ENCODE peak calls at places on chromosomes 13 and 19, in six cellular contexts. D is tibial artery, P is AG10803, S is Peyer's patch, R is BE2C, F is kidney. Y is an unnamed sample.
A peak's percentile ranks its signal among the peaks of the same experiment; 100 is the strongest.

GRCh38 chr13:111639994-111640393 is 319.6 kb downstream of the TEX29 start:
- DNase-seq in D (no peak), P (no peak), S (no peak), R (no peak), F (no peak), Y (no peak)

GRCh38 chr19:7297742-7298141 is 3.5 kb upstream of the INSR start:
- DNase-seq in D (no peak), P (no peak), S (no peak), R (no peak), F (peak; percentile 1), Y (no peak)

GRCh38 chr19:51006406-51006805 is 5.0 kb upstream of the KLK8 start:
- DNase-seq in D (no peak), P (no peak), S (no peak), R (no peak), F (no peak), Y (no peak)

GRCh38 chr19:35592226-35592625 is 6.3 kb downstream of the PMIS2 start:
- DNase-seq in D (no peak), P (peak; percentile 26), S (no peak), R (no peak), F (no peak), Y (no peak)

GRCh38 chr19:39870171-39870971 is 24.2 kb upstream of the FBL start:
- DNase-seq in D (no peak), P (no peak), S (no peak), R (no peak), F (no peak), Y (no peak)

GRCh38 chr19:484494-484893 is 11.8 kb upstream of the MADCAM1 start:
- DNase-seq in D (no peak), P (no peak), S (no peak), R (no peak), F (no peak), Y (no peak)

GRCh38 chr13:40116008-40116407 is 460.5 kb downstream of the COG6 start:
- DNase-seq in D (no peak), P (peak; percentile 48), S (no peak), R (no peak), F (no peak), Y (no peak)

GRCh38 chr13:106143930-106144709 is 391.3 kb downstream of the EFNB2 start:
- DNase-seq in D (no peak), P (no peak), S (no peak), R (no peak), F (no peak), Y (no peak)

GRCh38 chr13:23567792-23568480 is 2.3 kb upstream of the TNFRSF19 start:
- DNase-seq in D (no peak), P (peak; percentile 36), S (no peak), R (no peak), F (no peak), Y (no peak)

GRCh38 chr19:33639034-33639681 is 17.4 kb downstream of the CHST8 start:
- DNase-seq in D (peak; percentile 41), P (no peak), S (no peak), R (no peak), F (no peak), Y (no peak)
- H3K4me3 ChIP-seq in D (no peak overlapping the region), P (no peak overlapping the region), S (no peak overlapping the region), R (no peak overlapping the region), F (no peak overlapping the region), Y (no peak overlapping the region)

GRCh38 chr19:33195711-33196347 is 1.7 kb downstream of the LRP3 start:
- DNase-seq in D (no peak), P (no peak), S (no peak), R (no peak), F (peak; percentile 69), Y (no peak)

GRCh38 chr19:33193864-33194362 is at the start of gene LRP3:
- DNase-seq in D (no peak), P (peak; percentile 20), S (no peak), R (peak; percentile 78), F (peak; percentile 70), Y (no peak)

GRCh38 chr19:33193269-33193863 is 764 bp upstream of the LRP3 start:
- DNase-seq in D (no peak), P (no peak), S (no peak), R (no peak), F (no peak), Y (no peak)

GRCh38 chr19:33194884-33195710 is 967 bp downstream of the LRP3 start:
- DNase-seq in D (no peak), P (peak; percentile 53), S (no peak), R (peak; percentile 42), F (peak; percentile 79), Y (no peak)

GRCh38 chr19:33194527-33194883 is 375 bp downstream of the LRP3 start:
- DNase-seq in D (no peak), P (no peak), S (no peak), R (no peak), F (peak; percentile 62), Y (no peak)
- H3K4me3 ChIP-seq in D (peak overlapping the region; percentile 62), P (peak overlapping the region; percentile 65), S (peak overlapping the region; percentile 29), R (peak overlapping the region; percentile 71), F (no peak overlapping the region), Y (peak overlapping the region; percentile 56)

GRCh38 chr19:14119644-14120496 is 2.3 kb upstream of the PRKACA start:
- DNase-seq in D (no peak), P (no peak), S (no peak), R (no peak), F (no peak), Y (no peak)
- H3K4me3 ChIP-seq in D (no peak overlapping the region), P (no peak overlapping the region), S (no peak overlapping the region), R (no peak overlapping the region), F (no peak overlapping the region), Y (no peak overlapping the region)

GRCh38 chr13:97436845-97437244 is 2.9 kb downstream of the RAP2A start:
- DNase-seq in D (no peak), P (no peak), S (no peak), R (no peak), F (no peak), Y (no peak)
- H3K4me3 ChIP-seq in D (peak overlapping the region; percentile 91), P (no peak overlapping the region), S (no peak overlapping the region), R (peak overlapping the region; percentile 78), F (peak overlapping the region; percentile 9), Y (no peak overlapping the region)

DNA sequence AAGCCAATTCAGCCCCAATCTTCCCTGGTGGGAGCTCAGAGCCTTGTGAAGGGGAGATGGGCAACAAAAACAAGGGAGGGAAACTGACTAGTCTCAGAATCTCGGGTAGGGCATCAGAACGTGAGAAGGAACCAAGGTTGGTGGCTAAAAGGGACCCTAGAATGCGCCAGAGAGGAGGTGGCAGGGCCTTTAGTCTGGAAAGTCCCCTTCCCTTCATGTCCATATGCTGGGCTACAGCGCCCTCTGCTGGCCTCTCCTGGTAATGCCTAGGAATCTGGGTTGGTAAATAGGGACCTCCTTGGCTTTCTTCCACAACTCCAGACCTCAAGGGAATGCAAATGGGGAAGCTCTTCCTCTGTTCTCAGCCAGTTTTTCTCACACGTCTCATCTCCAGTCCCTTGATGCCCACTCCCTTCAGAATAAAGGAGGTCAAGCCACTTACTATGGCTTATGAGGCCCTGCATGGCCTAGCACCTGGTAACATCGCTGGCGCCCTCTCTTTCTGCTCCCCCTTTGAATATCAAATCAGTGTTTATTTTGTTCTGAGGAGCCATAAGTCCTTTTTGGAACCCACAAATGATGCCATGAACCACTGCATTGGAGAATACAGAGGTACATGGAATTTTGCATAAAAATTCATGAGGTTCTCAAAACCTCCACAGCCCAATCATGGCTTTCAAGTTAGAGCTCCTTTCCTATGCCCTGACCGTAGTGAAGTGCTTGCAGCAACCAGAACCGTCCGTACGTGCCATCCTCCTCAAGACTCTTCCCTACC is 1.3 kb upstream of the CCDC97 start:
- DNase-seq in D (peak; percentile 96), P (peak; percentile 85), S (peak; percentile 99), R (peak; percentile 87), F (peak; percentile 95), Y (peak; percentile 94)
- H3K4me3 ChIP-seq in D (peak overlapping the region; percentile 69), P (peak overlapping the region; percentile 95), S (peak overlapping the region; percentile 82), R (no peak overlapping the region), F (peak overlapping the region; percentile 82), Y (no peak overlapping the region)